ENCODE peak calls at places on chromosomes 3 and 15, in ten cellular contexts. Q is HepG2, M is A549, D is transverse colon, E is tibial nerve, T is K562, P is ovary, J is esophagus muscularis mucosa, A is H1, W is suprapubic skin. K is an unnamed sample.

GRCh38 chr15:67832031-67832551 is 6.8 kb downstream of the SKOR1 start:
- DNase-seq in Q (no peak), M (peak), D (no peak), E (no peak), T (peak), P (no peak), J (no peak), A (peak), W (no peak), K (no peak)

GRCh38 chr3:54874816-54875556 is 52.9 kb downstream of the LRTM1 start:
- DNase-seq in Q (no peak), M (no peak), D (no peak), E (no peak), T (no peak), P (no peak), J (no peak), A (no peak), W (no peak), K (no peak)

GRCh38 chr15:91407237-91407889 is 307.3 kb downstream of the SV2B start:
- DNase-seq in Q (no peak), M (peak), D (no peak), E (no peak), T (no peak), P (no peak), J (no peak), A (no peak), W (no peak), K (no peak)

GRCh38 chr15:51281368-51281967 is 56.9 kb downstream of the CYP19A1 start:
- DNase-seq in Q (peak), M (peak), D (peak), E (no peak), T (peak), P (peak), J (no peak), A (peak), W (no peak), K (no peak)

GRCh38 chr3:16059081-16059537 is 115.4 kb upstream of the GALNT15 start:
- DNase-seq in Q (no peak), M (peak), D (no peak), E (no peak), T (no peak), P (no peak), J (no peak), A (no peak), W (no peak), K (no peak)

GRCh38 chr3:152417181-152417580 is 148.5 kb downstream of the MBNL1 start:
- DNase-seq in Q (no peak), M (no peak), D (no peak), E (no peak), T (no peak), P (no peak), J (no peak), A (no peak), W (no peak), K (no peak)

GRCh38 chr15:69163124-69163669 is 2.8 kb downstream of the GLCE start:
- DNase-seq in Q (no peak), M (no peak), D (no peak), E (no peak), T (peak), P (no peak), J (no peak), A (no peak), W (no peak), K (no peak)

GRCh38 chr3:60803812-60804211 is 447.4 kb downstream of the FHIT start:
- DNase-seq in Q (no peak), M (no peak), D (no peak), E (no peak), T (no peak), P (no peak), J (no peak), A (no peak), W (no peak), K (no peak)

GRCh38 chr3:127217594-127218456 is 24.9 kb downstream of the PRR23E start:
- DNase-seq in Q (no peak), M (no peak), D (no peak), E (no peak), T (no peak), P (no peak), J (no peak), A (no peak), W (no peak), K (no peak)

GRCh38 chr3:149009732-149010131 is 18.4 kb downstream of the GYG1 start:
- DNase-seq in Q (no peak), M (no peak), D (peak), E (no peak), T (no peak), P (no peak), J (no peak), A (no peak), W (no peak), K (no peak)

GRCh38 chr15:89874926-89875564 is 18.7 kb downstream of the AP3S2 start:
- DNase-seq in Q (peak), M (peak), D (peak), E (peak), T (peak), P (peak), J (peak), A (peak), W (peak), K (no peak)

DNA sequence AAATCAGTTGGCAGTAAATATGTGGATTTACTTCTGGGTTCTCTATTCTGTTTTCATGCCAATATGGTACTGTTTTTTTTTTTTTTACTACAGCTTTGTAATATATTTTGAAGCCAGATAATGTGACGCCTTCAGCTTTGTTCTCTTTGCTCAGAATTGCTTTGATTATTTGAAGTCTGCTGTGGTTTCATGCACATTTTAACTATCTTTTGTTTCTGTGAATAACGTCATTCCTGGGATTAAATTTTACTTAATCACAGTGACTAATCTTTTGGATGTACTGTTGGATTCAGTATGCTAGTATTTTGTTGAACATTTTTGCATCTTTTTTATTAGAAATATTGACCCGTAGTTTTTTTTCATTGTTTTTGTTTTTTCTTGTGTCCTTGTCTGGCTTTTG is 576.5 kb downstream of the ZNF385D start:
- DNase-seq in Q (no peak), M (no peak), D (no peak), E (no peak), T (no peak), P (no peak), J (no peak), A (no peak), W (no peak), K (no peak)
- TF ChIP-seq EP300 in Q (no peak), M (no peak), D (no peak), E (no peak), T (no peak), P (no peak), J (no peak), A (no peak), W (no peak), K (no peak)

GRCh38 chr3:63954182-63954581 is 42.0 kb upstream of the SCAANT1 start:
- DNase-seq in Q (no peak), M (no peak), D (no peak), E (no peak), T (no peak), P (no peak), J (no peak), A (no peak), W (no peak), K (no peak)
- TF ChIP-seq EP300 in Q (no peak), M (no peak), D (no peak), E (no peak), T (no peak), P (no peak), J (no peak), A (no peak), W (no peak), K (no peak)

GRCh38 chr3:188111002-188111584 is 42.9 kb upstream of the LPP start:
- DNase-seq in Q (peak), M (no peak), D (no peak), E (no peak), T (no peak), P (no peak), J (no peak), A (no peak), W (no peak), K (no peak)
- TF ChIP-seq EP300 in Q (no peak), M (no peak), D (no peak), E (no peak), T (no peak), P (no peak), J (no peak), A (no peak), W (no peak), K (no peak)

GRCh38 chr3:93988283-93988682 is 8.3 kb downstream of the ARL13B start:
- DNase-seq in Q (no peak), M (no peak), D (no peak), E (no peak), T (no peak), P (no peak), J (no peak), A (no peak), W (no peak), K (no peak)
- TF ChIP-seq EP300 in Q (no peak), M (no peak), D (no peak), E (no peak), T (no peak), P (no peak), J (no peak), A (no peak), W (no peak), K (no peak)

GRCh38 chr15:60323322-60323721 is 74.5 kb downstream of the ANXA2 start:
- DNase-seq in Q (no peak), M (no peak), D (no peak), E (no peak), T (no peak), P (no peak), J (no peak), A (no peak), W (no peak), K (no peak)
- TF ChIP-seq EP300 in Q (no peak), M (no peak), D (no peak), E (no peak), T (no peak), P (no peak), J (no peak), A (no peak), W (no peak), K (no peak)

GRCh38 chr3:88231207-88231606 is 81.4 kb downstream of the C3orf38 start:
- DNase-seq in Q (peak), M (no peak), D (no peak), E (no peak), T (no peak), P (no peak), J (no peak), A (no peak), W (no peak), K (no peak)
- TF ChIP-seq EP300 in Q (no peak), M (no peak), D (no peak), E (no peak), T (no peak), P (no peak), J (no peak), A (no peak), W (no peak), K (no peak)

DNA sequence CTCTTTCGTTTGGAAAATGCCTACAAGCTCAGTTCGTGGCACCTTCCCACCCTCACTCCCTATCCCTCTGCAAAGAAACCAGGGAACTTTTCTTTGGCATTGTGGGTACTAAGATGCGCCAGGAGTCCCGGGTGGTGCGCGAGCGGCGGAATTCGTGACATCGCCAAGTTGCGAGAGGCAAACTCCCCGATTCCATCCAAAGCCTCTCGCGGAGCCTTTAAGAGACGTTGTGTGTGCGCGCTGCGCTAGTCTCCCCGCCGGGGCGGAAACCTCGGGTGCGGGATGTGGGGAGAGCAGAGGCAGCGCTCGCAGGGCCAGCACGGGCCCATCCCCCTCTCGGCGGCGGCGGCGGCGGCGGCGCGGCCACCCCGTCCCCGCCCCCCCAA is 443 bp upstream of the NR2F2 start:
- DNase-seq in Q (no peak), M (peak), D (peak), E (peak), T (no peak), P (no peak), J (no peak), A (peak), W (peak), K (no peak)
- TF ChIP-seq EP300 in Q (no peak), M (no peak), D (no peak), E (no peak), T (no peak), P (no peak), J (no peak), A (no peak), W (no peak), K (no peak)

DNA sequence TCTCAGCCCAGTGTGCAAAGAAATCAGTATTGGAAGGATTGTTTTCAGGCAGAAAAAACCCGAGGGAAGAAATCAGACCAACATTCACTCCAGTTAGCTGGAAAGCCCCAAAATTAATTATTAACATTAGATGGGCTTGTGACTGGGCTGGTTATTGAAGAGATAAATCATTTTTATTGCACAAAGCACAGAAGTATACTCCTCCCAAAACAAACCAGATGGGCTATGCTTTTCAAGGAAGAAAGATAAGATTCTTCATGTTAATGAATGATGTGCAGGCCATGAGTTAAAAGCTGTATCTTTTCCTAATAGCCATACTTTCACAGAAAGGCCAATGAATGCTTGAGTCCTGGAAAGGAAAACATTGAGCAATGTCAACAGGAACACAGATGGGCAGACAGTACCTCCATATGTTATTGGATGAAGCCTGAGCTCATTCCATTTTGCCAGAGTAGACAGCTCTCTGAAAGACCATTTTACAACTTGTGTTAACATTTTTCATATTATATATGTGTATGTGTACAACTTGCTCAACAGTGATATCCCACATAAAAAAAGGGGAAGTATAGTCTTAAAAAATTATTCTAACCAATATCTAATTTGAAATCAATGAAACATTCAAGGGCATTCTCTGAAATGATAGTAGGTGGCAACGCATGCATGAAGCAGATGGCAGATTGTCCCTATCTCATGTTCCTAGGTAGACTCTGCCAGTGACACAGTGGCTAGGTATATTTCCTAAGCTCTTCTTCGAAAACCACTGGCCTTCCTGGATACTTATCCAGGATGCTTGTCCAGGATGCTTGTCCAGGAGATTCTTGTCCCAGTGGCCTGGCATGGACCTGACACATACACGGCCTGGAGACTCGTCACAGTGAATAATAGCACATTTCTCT is 55.2 kb downstream of the OCA2 start:
- DNase-seq in Q (peak), M (no peak), D (no peak), E (no peak), T (no peak), P (no peak), J (peak), A (no peak), W (no peak), K (no peak)
- TF ChIP-seq EP300 in Q (no peak), M (no peak), D (no peak), E (no peak), T (no peak), P (no peak), J (no peak), A (no peak), W (no peak), K (no peak)

DNA sequence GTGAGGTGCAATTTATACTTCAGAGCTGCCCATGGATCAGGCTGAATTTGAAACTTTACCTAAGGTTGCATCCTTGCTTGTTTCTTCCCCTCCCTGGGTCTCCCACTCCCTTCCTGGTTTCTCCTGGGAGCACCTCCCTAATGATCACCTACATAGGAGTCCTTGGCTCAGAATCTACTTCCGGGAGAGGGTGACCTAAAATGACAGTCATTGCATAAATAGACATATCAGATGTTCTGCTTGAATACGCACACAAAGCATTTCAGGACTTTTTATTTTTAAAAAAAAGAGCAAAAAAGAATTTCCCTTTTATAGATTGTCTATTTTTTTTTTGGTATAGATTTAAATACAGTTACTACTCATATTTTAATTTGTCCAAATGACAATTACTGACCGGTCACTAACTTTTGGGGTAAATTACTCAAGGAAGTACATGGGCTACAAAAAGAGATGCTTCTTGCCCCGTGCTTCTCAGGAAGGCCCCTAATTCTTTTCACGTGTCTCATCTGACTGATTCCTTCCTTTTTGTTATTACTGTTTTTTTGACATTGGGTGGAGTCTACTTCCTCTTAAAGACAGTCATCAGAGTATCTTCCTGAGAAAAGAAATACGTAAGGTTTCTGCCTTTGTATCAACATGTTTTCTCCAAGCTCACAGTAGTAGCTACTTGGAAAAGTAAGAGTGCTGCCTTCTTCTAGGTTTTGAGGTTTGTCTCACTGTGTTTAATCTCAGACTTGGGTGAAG is 4.9 kb upstream of the MYZAP start:
- DNase-seq in Q (no peak), M (no peak), D (no peak), E (no peak), T (no peak), P (no peak), J (no peak), A (no peak), W (no peak), K (no peak)
- TF ChIP-seq EP300 in Q (no peak), M (no peak), D (no peak), E (no peak), T (no peak), P (no peak), J (no peak), A (no peak), W (no peak), K (no peak)

K was measured in GM12878.